ENCODE peak calls at places on chromosomes 11 and 22, in eight cellular contexts. N, D, A, I, K, V, M and T are unnamed samples.

GRCh38 chr22:21589415-21589814 is 21.9 kb downstream of the UBE2L3 start:
- DNase-seq in A (no peak), M (no peak), D (no peak), V (no peak), I (no peak), K (no peak), N (no peak), T (no peak)

GRCh38 chr11:73519266-73519665 is 78.6 kb downstream of the FAM168A start:
- DNase-seq in I (no peak), D (no peak), M (no peak), A (no peak), N (no peak), K (no peak), V (no peak), T (no peak)

GRCh38 chr11:102476812-102477211 is 24.2 kb upstream of the TMEM123 start:
- DNase-seq in A (peak), M (no peak), V (no peak), N (no peak), D (no peak), K (no peak), I (peak), T (no peak)

GRCh38 chr11:96309001-96309642 is 33.9 kb downstream of the MAML2 start:
- DNase-seq in D (no peak), V (no peak), N (no peak), M (no peak), A (no peak), K (no peak), I (no peak), T (no peak)

GRCh38 chr11:112274007-112274783 is 13.5 kb upstream of the PLET1 start:
- DNase-seq in I (no peak), D (no peak), K (no peak), M (no peak), N (no peak), A (no peak), V (no peak), T (no peak)

GRCh38 chr11:128346808-128347207 is 240.6 kb downstream of the ETS1 start:
- DNase-seq in V (no peak), N (no peak), M (no peak), I (peak), A (no peak), K (no peak), D (peak), T (no peak)

GRCh38 chr22:27573992-27574391 is 227.6 kb downstream of the MN1 start:
- DNase-seq in M (no peak), I (no peak), K (no peak), A (no peak), V (no peak), D (no peak), N (no peak), T (no peak)

GRCh38 chr11:102047305-102047924 is at the start of gene CFAP300:
- DNase-seq in A (peak), N (peak), M (peak), D (peak), V (peak), K (peak), I (peak), T (no peak)

GRCh38 chr11:106216281-106216680 is 138.8 kb downstream of the AASDHPPT start:
- DNase-seq in I (no peak), V (no peak), N (no peak), K (no peak), A (peak), M (no peak), D (peak), T (no peak)

GRCh38 chr11:33704240-33705002 is 3.8 kb upstream of the C11orf91 start:
- DNase-seq in D (no peak), I (no peak), N (no peak), V (no peak), A (no peak), M (no peak), K (no peak), T (no peak)

GRCh38 chr22:17778412-17778976 is 4.2 kb upstream of the BID start:
- DNase-seq in I (no peak), M (no peak), K (no peak), N (no peak), D (no peak), V (no peak), A (no peak), T (no peak)

GRCh38 chr11:78586452-78587046 is 11.9 kb upstream of the NARS2 start:
- DNase-seq in V (no peak), I (peak), K (peak), N (no peak), D (no peak), A (no peak), M (no peak), T (no peak)

GRCh38 chr11:81420668-81421550 is 1312.8 kb downstream of the FAM181B start:
- DNase-seq in V (no peak), A (no peak), M (no peak), N (no peak), D (no peak), I (no peak), K (no peak), T (no peak)

GRCh38 chr11:15053201-15053685 is 20.1 kb upstream of the CALCB start:
- DNase-seq in D (no peak), I (peak), K (peak), V (no peak), A (no peak), N (no peak), M (no peak), T (no peak)

GRCh38 chr11:116578971-116579687 is 193.7 kb downstream of the BUD13 start:
- DNase-seq in A (peak), M (no peak), K (no peak), I (peak), V (no peak), D (no peak), N (no peak), T (no peak)

GRCh38 chr11:122068096-122068495 is 47.9 kb downstream of the BLID start:
- DNase-seq in A (no peak), D (no peak), N (no peak), M (no peak), K (no peak), I (no peak), V (no peak), T (no peak)

GRCh38 chr11:77233011-77233410 is 68.5 kb downstream of the GDPD4 start:
- DNase-seq in K (no peak), I (no peak), D (no peak), N (no peak), V (no peak), A (no peak), M (no peak), T (no peak)

GRCh38 chr11:65398362-65398910 is 12.0 kb downstream of the FRMD8 start:
- DNase-seq in M (no peak), N (no peak), V (no peak), D (no peak), I (no peak), A (no peak), K (no peak), T (no peak)

GRCh38 chr11:16912607-16913006 is 101.6 kb downstream of the PLEKHA7 start:
- DNase-seq in I (no peak), N (no peak), M (no peak), V (no peak), K (no peak), A (no peak), D (no peak), T (no peak)

GRCh38 chr11:27468643-27469332 is 3.8 kb downstream of the LGR4 start:
- DNase-seq in N (no peak), D (peak), I (no peak), K (no peak), A (no peak), M (no peak), V (no peak), T (no peak)

GRCh38 chr11:46381046-46381835 is at the start of gene MDK:
- DNase-seq in I (no peak), V (no peak), N (no peak), K (no peak), D (no peak), M (peak), A (no peak), T (no peak)

GRCh38 chr11:127789887-127790286 is 789.3 kb upstream of the KIRREL3 start:
- DNase-seq in A (no peak), N (no peak), I (peak), D (no peak), M (no peak), K (peak), V (no peak), T (no peak)

GRCh38 chr11:121452609-121453150 is at the start of gene SORL1-AS1:
- DNase-seq in A (no peak), N (no peak), D (no peak), V (peak), M (no peak), K (no peak), I (peak), T (no peak)

GRCh38 chr11:82174610-82175009 is 559.1 kb downstream of the FAM181B start:
- DNase-seq in K (peak), D (no peak), I (no peak), A (no peak), V (no peak), N (no peak), M (no peak), T (no peak)

GRCh38 chr11:65454696-65455456 is 32.3 kb downstream of the NEAT1 start:
- DNase-seq in V (peak), A (peak), N (no peak), K (peak), M (peak), D (peak), I (no peak), T (no peak)

GRCh38 chr22:38696606-38697005 is 4.1 kb downstream of the JOSD1 start:
- DNase-seq in K (peak), V (no peak), I (no peak), D (peak), M (no peak), A (no peak), N (no peak), T (peak)

GRCh38 chr11:83008581-83008923 is 63.1 kb downstream of the RAB30 start:
- DNase-seq in I (no peak), V (no peak), A (no peak), M (no peak), D (peak), N (no peak), K (no peak), T (no peak)

GRCh38 chr11:69352715-69353325 is 58.9 kb downstream of the MYEOV start:
- DNase-seq in N (peak), M (peak), V (peak), I (no peak), D (peak), A (no peak), K (peak), T (no peak)

GRCh38 chr11:42422094-42422493 is 889.7 kb upstream of the API5 start:
- DNase-seq in V (no peak), N (no peak), A (no peak), K (no peak), I (no peak), D (no peak), M (no peak), T (no peak)

GRCh38 chr22:24938741-24939341 is 7.7 kb downstream of the LHFPL7 start:
- DNase-seq in V (no peak), D (peak), M (no peak), N (no peak), A (no peak), I (peak), K (peak), T (peak)

GRCh38 chr11:100810146-100810545 is 123.1 kb downstream of the ARHGAP42 start:
- DNase-seq in M (no peak), V (no peak), A (no peak), I (no peak), D (peak), N (no peak), K (no peak), T (peak)

GRCh38 chr11:119169272-119169719 is 771 bp downstream of the NLRX1 start:
- DNase-seq in K (no peak), N (no peak), I (no peak), D (peak), A (peak), M (no peak), V (no peak), T (no peak)

GRCh38 chr22:43535741-43536140 is 123.9 kb downstream of the MPPED1 start:
- DNase-seq in M (peak), I (no peak), K (no peak), V (no peak), A (no peak), N (no peak), D (no peak), T (no peak)

GRCh38 chr22:35303029-35303624 is 3.4 kb downstream of the TOM1 start:
- DNase-seq in K (no peak), M (no peak), N (no peak), D (peak), I (no peak), A (no peak), V (no peak), T (no peak)

GRCh38 chr11:128603752-128604472 is 16.6 kb upstream of the ETS1 start:
- DNase-seq in D (no peak), A (no peak), N (no peak), I (peak), M (no peak), V (no peak), K (no peak), T (no peak)